ENCODE peak calls at places on chromosomes 7 and 10, in nine cellular contexts. Q is DND-41; P is WTC11; E is A549; M is occipital lobe; B is NCI-H1694; G is effector CD4-positive, alpha-beta T cell; D is EL; H is stimulated activated CD8-positive, alpha-beta memory T cell treated with anti-CD3 and anti-CD28 coated beads, Interleukin-4, amount 100 ng/mL, for 24 hours. J is an unnamed sample.

GRCh38 chr7:158236400-158236799 is 351.2 kb downstream of the PTPRN2 start:
- DNase-seq in G (no peak), Q (no peak), H (no peak), P (no peak), M (no peak), B (no peak), D (no peak), E (no peak), J (no peak)

GRCh38 chr7:4168556-4168955 is 513.5 kb upstream of the FOXK1 start:
- DNase-seq in H (no peak), M (no peak), E (no peak), P (no peak), D (no peak), G (no peak), Q (no peak), B (no peak), J (no peak)

GRCh38 chr10:75084834-75085384 is 26.5 kb upstream of the SAMD8 start:
- DNase-seq in P (no peak), Q (no peak), H (no peak), D (no peak), E (no peak), B (no peak), G (no peak), M (no peak), J (no peak)

GRCh38 chr10:50605280-50606270 is 18.2 kb downstream of the SGMS1 start:
- DNase-seq in P (no peak), D (peak; percentile 94), G (no peak), M (no peak), H (no peak), B (peak; percentile 19), Q (no peak), E (peak; percentile 24), J (no peak)

GRCh38 chr7:36658603-36659516 is 65.4 kb downstream of the AOAH start:
- DNase-seq in H (no peak), B (peak; percentile 32), M (no peak), D (peak; percentile 96), Q (no peak), E (peak; percentile 35), P (no peak), G (no peak), J (peak; percentile 18)

GRCh38 chr7:32779167-32779566 is 112.4 kb downstream of the KBTBD2 start:
- DNase-seq in M (no peak), G (no peak), B (no peak), E (no peak), Q (no peak), P (no peak), D (no peak), H (no peak), J (no peak)

GRCh38 chr7:7732566-7733290 is 14.3 kb upstream of the RPA3 start:
- DNase-seq in Q (no peak), P (no peak), D (peak; percentile 45), G (no peak), M (no peak), H (no peak), B (no peak), E (no peak), J (no peak)

GRCh38 chr10:88004451-88004850 is 141.0 kb downstream of the PTEN start:
- DNase-seq in M (no peak), H (no peak), G (no peak), E (no peak), Q (no peak), B (no peak), P (no peak), D (peak; percentile 67), J (no peak)

GRCh38 chr10:43105793-43106158 is 28.9 kb downstream of the RET start:
- DNase-seq in E (no peak), P (no peak), B (no peak), Q (no peak), H (no peak), M (no peak), D (no peak), G (no peak), J (no peak)

GRCh38 chr10:119456435-119456810 is 86.1 kb downstream of the RGS10 start:
- DNase-seq in G (no peak), E (no peak), H (no peak), B (no peak), Q (no peak), D (no peak), M (no peak), P (no peak), J (no peak)

GRCh38 chr10:122298598-122299301 is 27.7 kb downstream of the BTBD16 start:
- DNase-seq in P (peak; percentile 76), D (peak; percentile 74), E (peak; percentile 89), H (peak; percentile 52), B (peak; percentile 48), G (peak; percentile 43), M (peak; percentile 34), Q (peak; percentile 69), J (peak; percentile 50)

GRCh38 chr7:7207876-7208275 is 25.5 kb downstream of the C1GALT1 start:
- DNase-seq in P (no peak), G (no peak), D (no peak), B (no peak), H (no peak), Q (no peak), M (no peak), E (no peak), J (no peak)

J was measured in HuH-7.5.